ENCODE peak calls at places on chromosomes 5 and 9, in six cellular contexts. Y is kidney, O is A549, W is Panc1, X is neural progenitor cell, T is stomach. U is an unnamed sample.

GRCh38 chr9:23683476-23684095 is 142.5 kb downstream of the ELAVL2 start:
- DNase-seq in O (no peak), T (no peak), W (no peak), Y (no peak), X (peak; percentile 27), U (no peak)

GRCh38 chr5:160266752-160267345 is 37.5 kb downstream of the FABP6 start:
- DNase-seq in X (no peak), Y (no peak), T (no peak), O (no peak), W (no peak), U (no peak)

GRCh38 chr5:75660678-75661465 is 49.6 kb downstream of the ANKDD1B start:
- DNase-seq in X (no peak), T (no peak), Y (no peak), W (no peak), O (no peak), U (no peak)

GRCh38 chr5:72252574-72253155 is 67.4 kb downstream of the MRPS27 start:
- DNase-seq in X (no peak), T (no peak), W (no peak), O (no peak), Y (no peak), U (no peak)

GRCh38 chr9:83570359-83570758 is 32.2 kb upstream of the FRMD3 start:
- DNase-seq in W (no peak), T (no peak), O (no peak), X (no peak), Y (no peak), U (no peak)

GRCh38 chr9:83032065-83032625 is 30.8 kb downstream of the RASEF start:
- DNase-seq in O (no peak), X (no peak), Y (no peak), T (peak; percentile 68), W (no peak), U (no peak)

GRCh38 chr5:171595401-171595800 is 176.0 kb downstream of the FGF18 start:
- DNase-seq in X (no peak), W (no peak), O (no peak), T (no peak), Y (no peak), U (no peak)

GRCh38 chr9:130461218-130461630 is 16.5 kb downstream of the ASS1 start:
- DNase-seq in W (peak; percentile 12), X (peak; percentile 86), O (peak; percentile 39), T (peak; percentile 73), Y (peak; percentile 83), U (peak; percentile 58)

GRCh38 chr5:178306430-178307225 is 74.0 kb upstream of the PHYKPL start:
- DNase-seq in Y (peak; percentile 66), T (no peak), W (no peak), X (no peak), O (no peak), U (peak; percentile 25)

GRCh38 chr9:71647094-71647591 is 121.2 kb downstream of the CEMIP2 start:
- DNase-seq in W (no peak), Y (peak; percentile 79), T (peak; percentile 63), X (no peak), O (peak; percentile 45), U (peak; percentile 85)

GRCh38 chr9:124066783-124067563 is 55.4 kb downstream of the LHX2 start:
- DNase-seq in X (no peak), W (no peak), Y (no peak), T (no peak), O (no peak), U (no peak)

GRCh38 chr9:36802171-36802920 is 229.7 kb downstream of the MELK start:
- DNase-seq in T (no peak), Y (no peak), X (no peak), W (no peak), O (peak; percentile 25), U (no peak)

GRCh38 chr5:164326219-164326618 is 820.8 kb downstream of the MAT2B start:
- DNase-seq in X (no peak), O (peak; percentile 4), T (no peak), W (no peak), Y (no peak), U (no peak)

GRCh38 chr9:87570000-87570834 is 72.5 kb downstream of the DAPK1 start:
- DNase-seq in W (no peak), T (no peak), X (no peak), Y (no peak), O (peak; percentile 64), U (no peak)

GRCh38 chr5:112146323-112146848 is 272.7 kb downstream of the EPB41L4A start:
- DNase-seq in O (no peak), W (no peak), Y (no peak), T (no peak), X (no peak), U (no peak)

GRCh38 chr5:32100230-32100629 is 73.9 kb downstream of the GOLPH3 start:
- DNase-seq in Y (no peak), X (no peak), W (no peak), T (no peak), O (no peak), U (no peak)

GRCh38 chr5:52963636-52964035 is 25.5 kb upstream of the ITGA2 start:
- DNase-seq in X (no peak), Y (no peak), T (no peak), W (no peak), O (no peak), U (no peak)

GRCh38 chr5:151708126-151708525 is 21.4 kb upstream of the SPARC start:
- DNase-seq in X (no peak), Y (no peak), T (no peak), O (no peak), W (peak; percentile 35), U (no peak)

GRCh38 chr9:76873056-76873792 is 32.7 kb downstream of the PRUNE2 start:
- DNase-seq in T (no peak), X (peak; percentile 91), W (no peak), Y (no peak), O (no peak), U (no peak)

GRCh38 chr9:85971731-85972130 is 30.8 kb downstream of the NAA35 start:
- DNase-seq in W (no peak), X (no peak), T (no peak), O (no peak), Y (no peak), U (no peak)

GRCh38 chr5:116669261-116670049 is 94.8 kb upstream of the SEMA6A start:
- DNase-seq in O (no peak), X (no peak), W (no peak), T (no peak), Y (no peak), U (no peak)

GRCh38 chr9:6224393-6225154 is 9.0 kb downstream of the IL33 start:
- DNase-seq in T (no peak), Y (no peak), W (no peak), X (no peak), O (no peak), U (no peak)

GRCh38 chr9:26812217-26812616 is 80.4 kb downstream of the CAAP1 start:
- DNase-seq in X (no peak), O (no peak), Y (no peak), W (no peak), T (no peak), U (no peak)

GRCh38 chr5:41869150-41869738 is 981 bp downstream of the OXCT1 start:
- DNase-seq in X (peak; percentile 56), O (no peak), W (no peak), T (peak; percentile 67), Y (peak; percentile 81), U (no peak)

GRCh38 chr9:133058550-133059320 is 3.0 kb upstream of the CEL start:
- DNase-seq in X (no peak), W (no peak), Y (peak; percentile 51), O (no peak), T (no peak), U (no peak)

GRCh38 chr5:14574891-14575496 is 6.6 kb upstream of the OTULINL start:
- DNase-seq in X (no peak), Y (no peak), W (peak; percentile 27), O (peak; percentile 21), T (peak; percentile 76), U (no peak)

DNA sequence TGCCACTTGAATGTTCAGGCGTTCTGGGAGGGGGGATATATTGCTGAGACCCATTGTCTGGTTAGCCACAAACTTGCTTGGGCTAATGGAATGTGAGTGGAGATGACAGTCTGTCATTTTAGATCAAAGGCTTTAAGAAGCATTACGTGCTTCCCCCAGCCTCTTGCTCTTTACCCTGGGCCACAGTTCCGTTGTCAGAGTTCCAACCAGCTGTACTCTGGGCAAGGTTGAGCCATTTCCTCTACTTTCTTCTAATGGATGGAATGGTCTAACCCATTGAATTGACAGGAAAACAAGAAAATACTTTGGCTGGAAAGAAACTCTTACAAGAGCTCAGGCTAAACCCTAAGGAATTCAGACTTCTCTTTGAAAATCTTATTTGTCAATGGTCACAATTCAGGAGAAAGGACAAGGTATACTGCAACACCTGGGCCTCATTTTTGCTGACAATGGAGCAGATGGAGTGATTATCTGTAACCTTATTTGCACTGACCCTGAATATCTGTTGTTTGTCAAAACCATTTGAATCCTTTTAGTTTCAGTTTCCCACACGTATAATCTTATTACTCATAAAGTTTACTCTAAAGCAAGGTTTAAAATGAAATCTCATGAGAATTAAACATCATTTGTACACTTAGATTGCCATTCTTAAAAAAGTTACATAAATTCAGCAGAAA is 231.4 kb downstream of the PDE4D start:
- DNase-seq in W (no peak), Y (no peak), O (no peak), X (no peak), T (no peak), U (no peak)
- H3K4me3 ChIP-seq in W (no peak overlapping the region), Y (no peak overlapping the region), O (peak overlapping the region; percentile 20), X (no peak overlapping the region), T (no peak overlapping the region), U (peak overlapping the region; percentile 2)

DNA sequence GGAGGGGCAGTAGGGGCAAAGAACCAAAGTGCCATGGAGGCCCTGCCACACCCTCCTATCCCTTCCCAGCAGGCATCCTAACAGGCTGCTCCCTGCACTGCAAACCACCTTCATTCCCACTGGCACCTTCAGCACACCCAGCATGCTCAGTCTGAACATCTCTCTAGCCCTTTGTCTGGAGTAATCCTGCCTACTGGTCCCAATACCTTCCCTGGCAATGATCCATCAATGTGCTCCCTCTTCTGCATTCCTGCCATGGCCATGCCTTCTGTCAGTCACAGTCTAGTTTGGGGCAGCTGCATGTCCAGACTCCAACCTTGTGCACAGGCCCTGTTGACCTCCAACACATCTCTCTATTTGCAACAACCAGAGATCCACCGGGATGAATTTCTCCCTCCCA is 4.9 kb downstream of the MACROH2A1 start:
- DNase-seq in Y (no peak), T (no peak), O (no peak), X (no peak), W (no peak), U (no peak)
- H3K4me1 ChIP-seq in Y (peaks cover 14% of the 10 kb centered on the region), T (peaks cover 88% of the 10 kb centered on the region), O (peaks cover 16% of the 10 kb centered on the region), X (peaks cover 16% of the 10 kb centered on the region), W (peaks cover 18% of the 10 kb centered on the region), U (peaks cover 12% of the 10 kb centered on the region)

GRCh38 chr9:38228331-38229122 is 159.5 kb upstream of the SHB start:
- DNase-seq in Y (no peak), O (no peak), X (no peak), W (no peak), T (no peak), U (no peak)
- H3K4me3 ChIP-seq in Y (no peak overlapping the region), O (no peak overlapping the region), X (no peak overlapping the region), W (no peak overlapping the region), T (no peak overlapping the region), U (no peak overlapping the region)

GRCh38 chr5:115463985-115464384 is 80.6 kb downstream of the FEM1C start:
- DNase-seq in W (no peak), T (no peak), X (peak; percentile 13), Y (no peak), O (no peak), U (no peak)

GRCh38 chr5:115460476-115460875 is 84.1 kb downstream of the FEM1C start:
- DNase-seq in O (peak; percentile 66), T (peak; percentile 80), Y (peak; percentile 61), W (peak; percentile 60), X (no peak), U (no peak)

GRCh38 chr5:115459844-115460243 is 84.7 kb downstream of the FEM1C start:
- DNase-seq in O (no peak), X (no peak), T (no peak), W (no peak), Y (no peak), U (no peak)

GRCh38 chr5:115461093-115461492 is 83.5 kb downstream of the FEM1C start:
- DNase-seq in O (no peak), W (no peak), X (no peak), Y (no peak), T (no peak), U (no peak)

GRCh38 chr5:115461506-115462290 is 82.9 kb downstream of the FEM1C start:
- DNase-seq in Y (no peak), T (no peak), X (no peak), W (no peak), O (peak; percentile 71), U (no peak)
- H3K4me1 ChIP-seq in Y (peaks cover 6% of the 10 kb centered on the region), T (peaks cover 50% of the 10 kb centered on the region), X (peaks cover 28% of the 10 kb centered on the region), W (no peaks in the 10 kb centered on the region), O (peaks cover 54% of the 10 kb centered on the region), U (no peaks in the 10 kb centered on the region)

U was measured in Peyer's patch.